ENCODE peak calls at places on chromosomes 7 and 10, in nine cellular contexts. Y, W, L, K, M, N, Q, C and U are unnamed samples.
A peak's percentile ranks its signal among the peaks of the same experiment; 100 is the strongest.

GRCh38 chr7:144513332-144513731 is 109.8 kb upstream of the NOBOX start:
- DNase-seq in N (no peak), Q (no peak), W (peak; percentile 59), L (no peak), K (no peak), M (no peak), C (peak; percentile 49), Y (no peak), U (no peak)

GRCh38 chr10:74921744-74922143 is 95.3 kb downstream of the KAT6B start:
- DNase-seq in L (no peak), K (no peak), Y (no peak), M (no peak), W (peak; percentile 81), N (no peak), Q (no peak), C (no peak), U (no peak)

GRCh38 chr7:130371059-130371458 is 9.2 kb upstream of the CPA1 start:
- DNase-seq in Q (peak; percentile 46), M (peak; percentile 51), N (no peak), C (no peak), Y (no peak), W (no peak), K (no peak), L (peak; percentile 67), U (no peak)

GRCh38 chr10:68105820-68106219 is 3.5 kb upstream of the MYPN start:
- DNase-seq in Y (no peak), L (no peak), C (no peak), M (no peak), K (no peak), N (no peak), Q (peak; percentile 75), W (no peak), U (no peak)

GRCh38 chr7:79199961-79200360 is 253.5 kb downstream of the MAGI2 start:
- DNase-seq in Q (no peak), L (no peak), N (no peak), K (no peak), C (no peak), W (no peak), M (no peak), Y (no peak), U (no peak)

GRCh38 chr10:98316661-98317060 is 48.7 kb upstream of the LOXL4 start:
- DNase-seq in K (no peak), N (no peak), W (no peak), Q (peak; percentile 49), M (no peak), L (no peak), C (no peak), Y (no peak), U (no peak)

GRCh38 chr7:149690688-149691446 is 82.5 kb downstream of the ZNF467 start:
- DNase-seq in N (peak; percentile 10), W (peak; percentile 73), M (peak; percentile 67), Y (no peak), C (no peak), K (peak; percentile 29), Q (peak; percentile 96), L (no peak), U (no peak)

GRCh38 chr7:74481458-74482324 is 28.0 kb downstream of the GTF2IRD1 start:
- DNase-seq in K (no peak), N (no peak), Q (no peak), M (no peak), L (no peak), Y (no peak), C (no peak), W (no peak), U (no peak)

GRCh38 chr7:124532166-124532565 is 233.4 kb downstream of the GPR37 start:
- DNase-seq in W (no peak), Y (no peak), N (no peak), M (no peak), Q (peak; percentile 26), C (no peak), L (no peak), K (no peak), U (no peak)

GRCh38 chr10:91597397-91597881 is 35.4 kb downstream of the PPP1R3C start:
- DNase-seq in M (no peak), C (no peak), N (no peak), K (no peak), Y (no peak), L (no peak), W (no peak), Q (peak; percentile 41), U (no peak)

GRCh38 chr7:139361523-139361922 is 1.8 kb downstream of the LUC7L2 start:
- DNase-seq in N (no peak), Q (no peak), W (no peak), M (no peak), C (no peak), Y (no peak), L (no peak), K (no peak), U (no peak)

GRCh38 chr7:5387711-5388245 is 35.9 kb downstream of the TNRC18 start:
- DNase-seq in C (no peak), Y (no peak), Q (no peak), W (no peak), K (no peak), L (no peak), N (no peak), M (no peak), U (no peak)

GRCh38 chr10:72133517-72133916 is 45.2 kb upstream of the SPOCK2 start:
- DNase-seq in C (no peak), W (no peak), Y (no peak), K (no peak), L (no peak), M (no peak), N (peak; percentile 39), Q (peak; percentile 32), U (no peak)

GRCh38 chr10:104417629-104418292 is 64.1 kb downstream of the CFAP58 start:
- DNase-seq in K (no peak), Q (no peak), N (no peak), L (no peak), M (no peak), W (no peak), Y (no peak), C (no peak), U (no peak)

GRCh38 chr7:65250697-65251395 is 122.8 kb upstream of the ZNF92 start:
- DNase-seq in C (no peak), M (no peak), Q (no peak), L (no peak), Y (no peak), W (no peak), N (no peak), K (peak; percentile 12), U (no peak)

GRCh38 chr10:49435225-49435624 is 39.3 kb upstream of the DRGX start:
- DNase-seq in K (no peak), W (no peak), N (no peak), M (no peak), Q (no peak), Y (no peak), L (no peak), C (no peak), U (no peak)

GRCh38 chr10:47111329-47111862 is 188.6 kb upstream of the GDF10 start:
- DNase-seq in L (no peak), Y (no peak), W (no peak), N (no peak), Q (no peak), M (no peak), C (no peak), K (peak; percentile 7), U (no peak)

DNA sequence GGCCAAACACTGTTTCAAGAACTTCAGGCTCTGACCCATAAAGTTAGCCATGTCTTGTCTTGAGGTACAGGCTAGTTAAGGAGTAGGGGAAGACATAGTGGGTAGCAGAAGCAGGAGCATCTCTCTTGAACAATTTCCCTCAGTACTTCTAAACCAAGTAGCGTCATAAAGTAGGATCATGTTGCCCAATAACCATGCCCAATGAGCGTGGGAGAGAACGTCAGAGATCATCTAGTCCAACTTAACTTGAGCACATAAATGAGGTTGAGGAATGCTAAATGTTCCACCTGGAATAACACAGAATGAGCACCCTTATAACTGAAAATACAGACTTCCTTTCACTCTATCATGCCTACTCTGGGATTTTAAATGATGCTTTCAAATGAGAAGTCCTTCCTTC is 134.9 kb downstream of the AOAH start:
- DNase-seq in W (no peak), K (no peak), C (no peak), Q (no peak), M (no peak), L (no peak), Y (no peak), N (no peak), U (no peak)
- H3K36me3 ChIP-seq in W (no peaks in the 10 kb centered on the region), K (no peaks in the 10 kb centered on the region), C (no peaks in the 10 kb centered on the region), Q (no peaks in the 10 kb centered on the region), M (no peaks in the 10 kb centered on the region), L (no peaks in the 10 kb centered on the region), Y (peaks cover 4% of the 10 kb centered on the region), N (no peaks in the 10 kb centered on the region), U (no peaks in the 10 kb centered on the region)

GRCh38 chr10:30436688-30437038 is 2.7 kb downstream of the MAP3K8 start:
- DNase-seq in Y (no peak), W (no peak), L (no peak), N (no peak), M (no peak), Q (no peak), K (no peak), C (no peak), U (no peak)
- H3K36me3 ChIP-seq in Y (no peaks in the 10 kb centered on the region), W (peaks cover 2% of the 10 kb centered on the region), L (no peaks in the 10 kb centered on the region), N (no peaks in the 10 kb centered on the region), M (no peaks in the 10 kb centered on the region), Q (no peaks in the 10 kb centered on the region), K (peaks cover 3% of the 10 kb centered on the region), C (peaks cover 58% of the 10 kb centered on the region), U (peaks cover 12% of the 10 kb centered on the region)

DNA sequence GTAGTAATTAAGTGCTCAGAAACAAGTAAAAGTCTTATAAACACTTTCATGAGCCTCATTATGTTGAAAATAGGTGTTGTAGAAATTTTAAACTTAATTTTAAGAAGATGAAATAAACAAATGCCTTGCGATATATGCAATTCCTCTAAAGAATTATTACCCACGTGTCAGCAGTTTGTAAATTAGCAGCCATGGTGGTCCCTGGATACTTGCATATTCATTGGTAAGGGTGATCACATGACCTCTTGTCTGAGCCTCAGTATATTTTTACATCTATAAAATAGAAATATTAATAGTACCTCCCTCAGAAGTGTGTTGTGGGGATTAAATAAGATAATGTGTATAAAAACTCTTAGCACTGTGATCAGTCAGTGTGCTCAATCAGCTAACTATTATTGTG is 141.5 kb upstream of the SVIL start:
- DNase-seq in N (no peak), L (no peak), C (no peak), K (no peak), W (no peak), Y (no peak), Q (no peak), M (no peak), U (no peak)
- H3K36me3 ChIP-seq in N (no peaks in the 10 kb centered on the region), L (no peaks in the 10 kb centered on the region), C (no peaks in the 10 kb centered on the region), K (no peaks in the 10 kb centered on the region), W (no peaks in the 10 kb centered on the region), Y (no peaks in the 10 kb centered on the region), Q (no peaks in the 10 kb centered on the region), M (no peaks in the 10 kb centered on the region), U (no peaks in the 10 kb centered on the region)

DNA sequence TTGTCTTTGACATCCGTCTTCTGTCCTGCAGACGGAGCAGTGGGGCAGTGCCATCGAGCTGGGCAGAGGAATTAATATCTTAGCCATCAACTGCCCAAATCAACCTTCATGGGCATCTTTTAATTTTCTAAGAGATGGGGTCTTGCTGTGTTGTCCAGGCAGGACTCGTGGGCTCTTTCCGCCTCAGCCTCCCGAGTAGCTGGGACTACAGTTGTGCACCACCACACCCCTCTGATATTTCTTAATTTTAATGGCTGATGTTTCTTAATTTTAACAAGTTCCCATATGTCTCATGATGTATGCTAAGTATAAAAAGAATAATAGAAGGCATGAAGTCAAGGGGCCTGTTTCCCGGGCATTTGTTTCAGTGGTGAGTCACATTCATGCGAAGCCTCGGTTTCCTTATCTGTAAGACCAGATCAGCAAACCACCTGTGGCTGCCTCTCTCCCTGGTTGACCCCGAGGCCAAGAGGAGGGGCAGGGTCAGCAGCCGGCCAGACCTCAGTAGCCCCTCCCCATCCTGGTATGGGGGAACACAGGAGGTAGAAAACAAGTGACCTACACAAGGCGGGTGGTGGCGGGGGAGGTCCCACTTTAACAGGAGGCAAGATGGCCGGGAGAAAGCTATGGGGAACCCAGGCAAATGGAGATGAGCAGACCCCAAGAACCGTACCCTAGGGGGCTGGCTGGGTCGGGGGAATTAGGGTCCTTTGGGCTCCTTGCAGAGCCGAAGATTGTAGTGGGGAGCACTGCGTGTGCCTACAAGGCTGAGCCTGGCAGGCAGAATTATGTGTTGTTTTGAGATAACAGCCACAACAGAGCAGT is 85.5 kb downstream of the CUX1 start:
- DNase-seq in C (no peak), W (no peak), Q (no peak), N (no peak), M (no peak), K (no peak), Y (no peak), L (no peak), U (no peak)
- H3K36me3 ChIP-seq in C (peaks cover 4% of the 10 kb centered on the region), W (no peaks in the 10 kb centered on the region), Q (no peaks in the 10 kb centered on the region), N (no peaks in the 10 kb centered on the region), M (no peaks in the 10 kb centered on the region), K (no peaks in the 10 kb centered on the region), Y (no peaks in the 10 kb centered on the region), L (no peaks in the 10 kb centered on the region), U (no peaks in the 10 kb centered on the region)